ENCODE peak calls at places on chromosomes 7 and 10, in four cellular contexts. R is GM12891, D is GM04504, W is H7. H is an unnamed sample.

GRCh38 chr10:48792687-48793096 is 108.0 kb downstream of the WDFY4 start:
- DNase-seq in R (no peak), D (peak), W (no peak), H (peak)

GRCh38 chr10:53664620-53665019 is 892.0 kb upstream of the MBL2 start:
- DNase-seq in R (no peak), D (no peak), W (no peak), H (no peak)

GRCh38 chr10:44280615-44281014 is 104.3 kb downstream of the CXCL12 start:
- DNase-seq in R (no peak), D (peak), W (no peak), H (no peak)

GRCh38 chr10:15852111-15852557 is 8.2 kb downstream of the MINDY3 start:
- DNase-seq in R (no peak), D (no peak), W (no peak), H (no peak)

GRCh38 chr10:48284002-48284546 is 9.6 kb upstream of the FRMPD2 start:
- DNase-seq in R (no peak), D (no peak), W (no peak), H (no peak)

GRCh38 chr7:101631224-101631714 is 2.2 kb upstream of the MYL10 start:
- DNase-seq in R (no peak), D (no peak), W (no peak), H (no peak)

GRCh38 chr7:124839687-124840086 is 74.1 kb upstream of the GPR37 start:
- DNase-seq in R (no peak), D (no peak), W (no peak), H (no peak)

GRCh38 chr10:45239642-45240041 is 75.8 kb downstream of the OR13A1 start:
- DNase-seq in R (no peak), D (peak), W (no peak), H (no peak)

GRCh38 chr7:130560972-130561371 is 69.1 kb downstream of the MEST start:
- DNase-seq in R (peak), D (peak), W (no peak), H (no peak)

GRCh38 chr7:36405409-36405803 is 15.7 kb downstream of the ANLN start:
- DNase-seq in R (no peak), D (no peak), W (no peak), H (no peak)

GRCh38 chr7:69412331-69413146 is 185.7 kb upstream of the AUTS2 start:
- DNase-seq in R (peak), D (peak), W (no peak), H (no peak)

GRCh38 chr10:58546722-58547121 is 34.0 kb downstream of the BICC1 start:
- DNase-seq in R (no peak), D (no peak), W (no peak), H (no peak)

GRCh38 chr10:10222288-10222945 is 795.3 kb upstream of the CELF2 start:
- DNase-seq in R (no peak), D (no peak), W (no peak), H (no peak)

GRCh38 chr7:72042855-72043254 is 369.3 kb downstream of the CALN1 start:
- DNase-seq in R (no peak), D (no peak), W (no peak), H (peak)

GRCh38 chr7:110868458-110868857 is 222.5 kb upstream of the LRRN3 start:
- DNase-seq in R (no peak), D (no peak), W (no peak), H (no peak)